ENCODE peak calls at places on chromosome 19, in four cellular contexts. One of them, this sample, is unnamed. For H3K9me3 and H3K4me1, the result is how much of the 10 kb centered on the place peaks cover.

GRCh38 chr19:28971011-28971410 is 241.9 kb downstream of the UQCRFS1 start:
- DNase-seq in uterus: no peak
- DNase-seq in lung: no peak
- DNase-seq in pancreas: no peak
- DNase-seq in this sample: no peak

GRCh38 chr19:4829001-4829712 is 2.4 kb downstream of the TICAM1 start:
- DNase-seq in uterus: no peak
- DNase-seq in lung: no peak
- DNase-seq in pancreas: no peak
- DNase-seq in this sample: no peak

GRCh38 chr19:7691497-7691896 is 10.4 kb downstream of the FCER2 start:
- DNase-seq in uterus: no peak
- DNase-seq in lung: no peak
- DNase-seq in pancreas: no peak
- DNase-seq in this sample: no peak

GRCh38 chr19:16078311-16078758 is 2.0 kb downstream of the TPM4 start:
- DNase-seq in uterus: peak
- DNase-seq in lung: no peak
- DNase-seq in pancreas: no peak
- DNase-seq in this sample: no peak

GRCh38 chr19:6577410-6578125 is 13.4 kb downstream of the CD70 start:
- DNase-seq in uterus: no peak
- DNase-seq in lung: no peak
- DNase-seq in pancreas: no peak
- DNase-seq in this sample: no peak

GRCh38 chr19:48491793-48492123 is 19.9 kb downstream of the LMTK3 start:
- DNase-seq in uterus: no peak
- DNase-seq in lung: no peak
- DNase-seq in pancreas: no peak
- DNase-seq in this sample: no peak

GRCh38 chr19:9040131-9040530 is 29.9 kb upstream of the MUC16 start:
- DNase-seq in uterus: no peak
- DNase-seq in lung: no peak
- DNase-seq in pancreas: no peak
- DNase-seq in this sample: no peak

GRCh38 chr19:34577056-34577455 is 95.5 kb downstream of the WTIP start:
- DNase-seq in uterus: no peak
- DNase-seq in lung: no peak
- DNase-seq in pancreas: no peak
- DNase-seq in this sample: no peak

GRCh38 chr19:4369109-4369887 is 25.9 kb downstream of the MPND start:
- DNase-seq in uterus: no peak
- DNase-seq in lung: peak
- DNase-seq in pancreas: peak
- DNase-seq in this sample: peak

GRCh38 chr19:16067205-16067938 is 8.9 kb upstream of the TPM4 start:
- DNase-seq in uterus: peak
- DNase-seq in lung: peak
- DNase-seq in pancreas: no peak
- DNase-seq in this sample: peak

GRCh38 chr19:17282488-17283256 is 971 bp downstream of the ANKLE1 start:
- DNase-seq in uterus: peak
- DNase-seq in lung: peak
- DNase-seq in pancreas: peak
- DNase-seq in this sample: peak

GRCh38 chr19:1151917-1152601 is 22.0 kb downstream of the SBNO2 start:
- DNase-seq in uterus: peak
- DNase-seq in lung: no peak
- DNase-seq in pancreas: no peak
- DNase-seq in this sample: peak

GRCh38 chr19:11092181-11092538 is 2.9 kb downstream of the LDLR start:
- DNase-seq in uterus: no peak
- DNase-seq in lung: no peak
- DNase-seq in pancreas: no peak
- DNase-seq in this sample: no peak

GRCh38 chr19:2337329-2337707 is 8.8 kb downstream of the SPPL2B start:
- DNase-seq in uterus: peak
- DNase-seq in lung: no peak
- DNase-seq in pancreas: peak
- DNase-seq in this sample: no peak

GRCh38 chr19:664913-665443 is 2.0 kb upstream of the RNF126 start:
- DNase-seq in uterus: peak
- DNase-seq in lung: peak
- DNase-seq in pancreas: peak
- DNase-seq in this sample: peak

GRCh38 chr19:4578552-4579248 is 19.2 kb upstream of the SEMA6B start:
- DNase-seq in uterus: no peak
- DNase-seq in lung: no peak
- DNase-seq in pancreas: no peak
- DNase-seq in this sample: no peak

GRCh38 chr19:40165362-40165937 is 25.8 kb upstream of the MAP3K10 start:
- DNase-seq in uterus: no peak
- DNase-seq in lung: peak
- DNase-seq in pancreas: no peak
- DNase-seq in this sample: peak
- H3K9me3 ChIP-seq in uterus: under half
- H3K9me3 ChIP-seq in lung: under half
- H3K9me3 ChIP-seq in pancreas: under half
- H3K9me3 ChIP-seq in this sample: under half

GRCh38 chr19:19471682-19472081 is 43.7 kb downstream of the TSSK6 start:
- DNase-seq in uterus: no peak
- DNase-seq in lung: no peak
- DNase-seq in pancreas: peak
- DNase-seq in this sample: no peak
- H3K4me1 ChIP-seq in uterus: under half
- H3K4me1 ChIP-seq in lung: under half
- H3K4me1 ChIP-seq in pancreas: under half
- H3K4me1 ChIP-seq in this sample: under half

GRCh38 chr19:23439623-23440022 is 44.4 kb upstream of the ZNF91 start:
- DNase-seq in uterus: no peak
- DNase-seq in lung: no peak
- DNase-seq in pancreas: no peak
- DNase-seq in this sample: no peak

GRCh38 chr19:23436944-23437343 is 41.7 kb upstream of the ZNF91 start:
- DNase-seq in uterus: no peak
- DNase-seq in lung: no peak
- DNase-seq in pancreas: no peak
- DNase-seq in this sample: no peak

GRCh38 chr19:23437901-23438300 is 42.6 kb upstream of the ZNF91 start:
- DNase-seq in uterus: no peak
- DNase-seq in lung: no peak
- DNase-seq in pancreas: no peak
- DNase-seq in this sample: no peak

GRCh38 chr19:23440207-23440606 is 44.9 kb upstream of the ZNF91 start:
- DNase-seq in uterus: no peak
- DNase-seq in lung: no peak
- DNase-seq in pancreas: no peak
- DNase-seq in this sample: no peak

GRCh38 chr19:23436318-23436717 is 41.0 kb upstream of the ZNF91 start:
- DNase-seq in uterus: no peak
- DNase-seq in lung: no peak
- DNase-seq in pancreas: no peak
- DNase-seq in this sample: no peak
- H3K9me3 ChIP-seq in uterus: under half
- H3K9me3 ChIP-seq in lung: under half
- H3K9me3 ChIP-seq in pancreas: under half
- H3K9me3 ChIP-seq in this sample: under half

GRCh38 chr19:55248166-55248675 is 10.6 kb downstream of the PPP6R1 start:
- DNase-seq in uterus: no peak
- DNase-seq in lung: no peak
- DNase-seq in pancreas: no peak
- DNase-seq in this sample: no peak

GRCh38 chr19:55251296-55252081 is 7.3 kb downstream of the PPP6R1 start:
- DNase-seq in uterus: no peak
- DNase-seq in lung: no peak
- DNase-seq in pancreas: no peak
- DNase-seq in this sample: no peak

GRCh38 chr19:55250262-55251036 is 8.4 kb downstream of the PPP6R1 start:
- DNase-seq in uterus: no peak
- DNase-seq in lung: no peak
- DNase-seq in pancreas: no peak
- DNase-seq in this sample: no peak

GRCh38 chr19:55248704-55249103 is 10.1 kb downstream of the PPP6R1 start:
- DNase-seq in uterus: no peak
- DNase-seq in lung: no peak
- DNase-seq in pancreas: no peak
- DNase-seq in this sample: no peak

GRCh38 chr19:55249841-55250240 is 9.0 kb downstream of the PPP6R1 start:
- DNase-seq in uterus: no peak
- DNase-seq in lung: no peak
- DNase-seq in pancreas: no peak
- DNase-seq in this sample: no peak
- H3K4me1 ChIP-seq in uterus: under half
- H3K4me1 ChIP-seq in lung: under half
- H3K4me1 ChIP-seq in pancreas: under half
- H3K4me1 ChIP-seq in this sample: half or more

GRCh38 chr19:51861870-51862622 is 25.7 kb downstream of the ZNF577 start:
- DNase-seq in uterus: no peak
- DNase-seq in lung: no peak
- DNase-seq in pancreas: no peak
- DNase-seq in this sample: no peak
- H3K9me3 ChIP-seq in uterus: half or more
- H3K9me3 ChIP-seq in lung: under half
- H3K9me3 ChIP-seq in pancreas: under half
- H3K9me3 ChIP-seq in this sample: half or more

DNA sequence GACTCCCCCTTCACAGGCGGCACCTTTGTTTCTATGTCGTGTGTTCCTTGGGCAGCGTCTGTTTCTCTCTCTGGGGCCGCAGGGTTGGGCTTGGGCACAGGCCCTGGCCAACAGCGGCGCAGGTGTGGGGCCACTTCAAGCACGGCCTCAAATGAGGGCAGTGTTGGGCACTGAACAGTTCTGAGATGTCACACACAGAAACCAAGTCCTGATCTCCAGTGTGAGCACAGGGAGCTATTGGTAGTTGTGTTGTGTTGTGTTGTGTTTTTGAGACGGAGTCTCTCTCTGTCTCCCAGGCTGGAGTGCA is 42.7 kb downstream of the GATAD2A start:
- DNase-seq in uterus: no peak
- DNase-seq in lung: no peak
- DNase-seq in pancreas: peak
- DNase-seq in this sample: no peak
- H3K4me1 ChIP-seq in uterus: under half
- H3K4me1 ChIP-seq in lung: under half
- H3K4me1 ChIP-seq in pancreas: under half
- H3K4me1 ChIP-seq in this sample: half or more

This sample was measured in heart right ventricle.